ENCODE peak calls at places on chromosomes 6 and 20, in seven cellular contexts. M, Q, L, Y, K, H and F are unnamed samples.

GRCh38 chr6:14658909-14659561 is 541.5 kb downstream of the CD83 start:
- DNase-seq in L (no peak), K (no peak), Q (no peak), H (no peak), Y (no peak), M (no peak), F (no peak)

GRCh38 chr6:12119085-12119588 is 107.0 kb downstream of the HIVEP1 start:
- DNase-seq in Q (no peak), M (no peak), Y (no peak), H (no peak), L (no peak), K (no peak), F (no peak)

GRCh38 chr6:42637681-42638080 is 73.9 kb downstream of the UBR2 start:
- DNase-seq in Y (no peak), Q (no peak), H (no peak), L (no peak), M (no peak), K (no peak), F (no peak)

GRCh38 chr20:59994697-59995122 is 36.5 kb downstream of the CDH26 start:
- DNase-seq in Y (no peak), L (peak; percentile 30), M (no peak), H (no peak), K (no peak), Q (peak; percentile 48), F (no peak)

GRCh38 chr6:163183791-163184190 is 230.7 kb upstream of the QKI start:
- DNase-seq in K (peak; percentile 27), Y (no peak), Q (no peak), H (peak; percentile 31), M (no peak), L (no peak), F (no peak)

GRCh38 chr20:22430154-22430745 is 154.1 kb downstream of the FOXA2 start:
- DNase-seq in K (no peak), Q (no peak), L (no peak), M (no peak), H (no peak), Y (no peak), F (no peak)

GRCh38 chr20:36340593-36340990 is 34.5 kb downstream of the DLGAP4 start:
- DNase-seq in Y (no peak), M (no peak), H (no peak), L (no peak), K (no peak), Q (no peak), F (no peak)

GRCh38 chr20:49112596-49113274 is 66.6 kb downstream of the CSE1L start:
- DNase-seq in Q (no peak), K (peak; percentile 65), M (no peak), Y (no peak), L (no peak), H (no peak), F (peak; percentile 92)

GRCh38 chr20:52859156-52859887 is 112.8 kb upstream of the TSHZ2 start:
- DNase-seq in Y (no peak), Q (peak; percentile 27), M (no peak), L (no peak), K (peak; percentile 59), H (peak; percentile 31), F (no peak)

GRCh38 chr20:14337400-14338171 is at the start of gene FLRT3:
- DNase-seq in H (peak; percentile 65), K (peak; percentile 98), M (peak; percentile 69), Q (peak; percentile 85), L (peak; percentile 89), Y (peak; percentile 54), F (peak; percentile 66)

GRCh38 chr6:71619836-71620235 is 266.5 kb upstream of the RIMS1 start:
- DNase-seq in L (no peak), K (no peak), H (no peak), M (no peak), Q (no peak), Y (no peak), F (peak; percentile 21)

GRCh38 chr6:43817192-43817591 is 47.2 kb downstream of the VEGFA start:
- DNase-seq in M (no peak), H (no peak), K (no peak), L (peak; percentile 42), Y (no peak), Q (peak; percentile 57), F (peak; percentile 88)

GRCh38 chr20:61846741-61847419 is 218.8 kb downstream of the TAF4 start:
- DNase-seq in L (no peak), K (no peak), M (no peak), Q (no peak), Y (no peak), H (no peak), F (peak; percentile 76)

GRCh38 chr6:134911532-134911931 is 38.4 kb downstream of the ALDH8A1 start:
- DNase-seq in K (peak; percentile 73), L (no peak), M (no peak), Y (no peak), H (peak; percentile 67), Q (no peak), F (peak; percentile 90)

GRCh38 chr6:89351632-89352328 is 742 bp downstream of the UBE2J1 start:
- DNase-seq in L (no peak), M (no peak), Q (no peak), Y (no peak), H (no peak), K (peak; percentile 28), F (no peak)

GRCh38 chr6:33759887-33760629 is 13.4 kb upstream of the IP6K3 start:
- DNase-seq in H (no peak), M (no peak), Y (no peak), L (no peak), K (no peak), Q (no peak), F (no peak)

GRCh38 chr20:62994850-62995249 is 11.9 kb downstream of the BHLHE23 start:
- DNase-seq in L (no peak), Y (no peak), H (no peak), K (no peak), Q (no peak), M (no peak), F (no peak)

GRCh38 chr6:19569563-19569962 is 267.6 kb upstream of the ID4 start:
- DNase-seq in L (no peak), Y (no peak), Q (no peak), H (no peak), M (no peak), K (no peak), F (no peak)

GRCh38 chr6:7479801-7480266 is 61.6 kb upstream of the DSP start:
- DNase-seq in H (peak; percentile 36), Q (peak; percentile 50), K (peak; percentile 24), L (peak; percentile 33), M (no peak), Y (no peak), F (peak; percentile 89)

GRCh38 chr6:164107297-164107995 is 692.9 kb downstream of the QKI start:
- DNase-seq in H (no peak), M (no peak), Q (no peak), K (peak; percentile 61), Y (no peak), L (peak; percentile 11), F (no peak)

GRCh38 chr6:142372348-142372747 is 70.5 kb downstream of the ADGRG6 start:
- DNase-seq in K (peak; percentile 48), H (peak; percentile 21), Y (no peak), M (no peak), L (no peak), Q (no peak), F (no peak)

GRCh38 chr6:98832282-98833100 is 1.9 kb upstream of the POU3F2 start:
- DNase-seq in Y (peak; percentile 22), M (peak; percentile 65), Q (no peak), L (no peak), K (peak; percentile 94), H (peak; percentile 35), F (peak; percentile 99)

GRCh38 chr6:967666-968065 is 274.7 kb upstream of the EXOC2 start:
- DNase-seq in M (no peak), Y (no peak), K (no peak), L (no peak), Q (no peak), H (no peak), F (no peak)

GRCh38 chr6:83958250-83958685 is 75.3 kb upstream of the MRAP2 start:
- DNase-seq in L (no peak), Q (no peak), M (no peak), H (no peak), K (peak; percentile 3), Y (no peak), F (peak; percentile 21)

GRCh38 chr20:1819311-1820136 is 75.7 kb upstream of the SIRPA start:
- DNase-seq in M (no peak), Q (no peak), H (no peak), L (no peak), Y (no peak), K (no peak), F (no peak)

GRCh38 chr6:111625511-111626331 is 20.0 kb upstream of the TRAF3IP2 start:
- DNase-seq in K (peak; percentile 75), L (no peak), M (no peak), Q (peak; percentile 50), H (no peak), Y (no peak), F (peak; percentile 83)

GRCh38 chr20:59808729-59809381 is 124.6 kb downstream of the SYCP2 start:
- DNase-seq in K (no peak), H (no peak), L (no peak), M (no peak), Q (peak; percentile 21), Y (no peak), F (no peak)

GRCh38 chr20:41029150-41029872 is 689 bp downstream of the TOP1 start:
- DNase-seq in K (peak; percentile 47), M (no peak), H (no peak), Q (no peak), Y (no peak), L (no peak), F (peak; percentile 78)

GRCh38 chr6:69846770-69847506 is 19.4 kb upstream of the COL19A1 start:
- DNase-seq in M (no peak), Q (no peak), H (no peak), L (no peak), Y (no peak), K (no peak), F (no peak)

GRCh38 chr20:59777814-59778575 is 155.4 kb downstream of the SYCP2 start:
- DNase-seq in M (no peak), Y (no peak), Q (peak; percentile 20), K (no peak), L (no peak), H (no peak), F (no peak)

GRCh38 chr20:35617397-35618031 is 1.9 kb downstream of the SPAG4 start:
- DNase-seq in Y (no peak), M (no peak), K (peak; percentile 72), H (no peak), L (peak; percentile 62), Q (peak; percentile 55), F (peak; percentile 93)

GRCh38 chr6:132750455-132751248 is 7.1 kb downstream of the VNN2 start:
- DNase-seq in Q (no peak), Y (no peak), K (no peak), L (no peak), H (no peak), M (no peak), F (no peak)

GRCh38 chr6:42758756-42759430 is 13.0 kb upstream of the TBCC start:
- DNase-seq in L (no peak), K (no peak), Q (no peak), M (no peak), Y (no peak), H (no peak), F (no peak)

GRCh38 chr6:33705268-33705885 is 6.1 kb downstream of the UQCC2 start:
- DNase-seq in Y (no peak), K (no peak), Q (no peak), L (no peak), H (no peak), M (no peak), F (no peak)